ENCODE peak calls at places on chromosomes 6 and 20, in five cellular contexts. P is effector CD4-positive, alpha-beta T cell; K is caudate nucleus; E is T-helper 2 cell; V is AG04450. X is an unnamed sample.

GRCh38 chr6:15907914-15908518 is 220.9 kb upstream of the MYLIP start:
- DNase-seq in P (no peak), K (no peak), E (no peak), V (no peak), X (no peak)

GRCh38 chr6:36320475-36320874 is 16.2 kb downstream of the BNIP5 start:
- DNase-seq in P (no peak), K (no peak), E (no peak), V (no peak), X (no peak)

GRCh38 chr6:1029196-1029595 is 282.7 kb upstream of the FOXQ1 start:
- DNase-seq in P (no peak), K (no peak), E (no peak), V (no peak), X (no peak)

GRCh38 chr6:142313284-142313683 is 11.5 kb downstream of the ADGRG6 start:
- DNase-seq in P (no peak), K (no peak), E (no peak), V (no peak), X (no peak)

GRCh38 chr20:25314497-25315417 is 66.9 kb downstream of the PYGB start:
- DNase-seq in P (no peak), K (no peak), E (no peak), V (no peak), X (no peak)

GRCh38 chr6:2016040-2016439 is 229.4 kb downstream of the GMDS start:
- DNase-seq in P (no peak), K (no peak), E (no peak), V (no peak), X (no peak)

GRCh38 chr20:16005612-16006493 is 567.4 kb downstream of the KIF16B start:
- DNase-seq in P (no peak), K (no peak), E (no peak), V (no peak), X (no peak)

GRCh38 chr6:46174904-46175303 is 4.1 kb upstream of the ENPP5 start:
- DNase-seq in P (no peak), K (no peak), E (peak), V (no peak), X (no peak)

GRCh38 chr20:14921546-14921945 is 584.1 kb upstream of the FLRT3 start:
- DNase-seq in P (no peak), K (no peak), E (no peak), V (no peak), X (no peak)

GRCh38 chr6:2526766-2527165 is 224.0 kb downstream of the MYLK4 start:
- DNase-seq in P (no peak), K (no peak), E (no peak), V (no peak), X (no peak)

GRCh38 chr20:35615667-35616464 is at the start of gene SPAG4:
- DNase-seq in P (peak), K (peak), E (peak), V (no peak), X (peak)

GRCh38 chr6:109349419-109349987 is 32.8 kb downstream of the CD164 start:
- DNase-seq in P (no peak), K (no peak), E (no peak), V (peak), X (no peak)

GRCh38 chr6:148779142-148779562 is 32.3 kb downstream of the UST start:
- DNase-seq in P (no peak), K (no peak), E (no peak), V (no peak), X (no peak)

GRCh38 chr6:158361961-158362634 is 49.8 kb downstream of the TULP4 start:
- DNase-seq in P (no peak), K (no peak), E (no peak), V (no peak), X (no peak)

GRCh38 chr6:37891072-37891471 is 71.5 kb downstream of the ZFAND3 start:
- DNase-seq in P (no peak), K (no peak), E (no peak), V (no peak), X (no peak)

GRCh38 chr20:53020376-53020775 is 48.2 kb downstream of the TSHZ2 start:
- DNase-seq in P (no peak), K (no peak), E (no peak), V (no peak), X (no peak)

GRCh38 chr6:68039641-68040311 is 595.3 kb upstream of the ADGRB3 start:
- DNase-seq in P (no peak), K (no peak), E (no peak), V (no peak), X (no peak)

GRCh38 chr6:9523462-9523861 is 891.4 kb downstream of the TFAP2A start:
- DNase-seq in P (no peak), K (no peak), E (no peak), V (peak), X (no peak)